ENCODE peak calls at places on chromosomes 7 and 10, in four cellular contexts. H is activated naive CD4-positive, alpha-beta T cell; G is HS-27A; B is glomerular endothelial cell. O is an unnamed sample.

GRCh38 chr10:83765711-83766110 is 373.6 kb upstream of the GHITM start:
- DNase-seq in G (no peak), B (no peak), H (no peak), O (no peak)

GRCh38 chr7:28107960-28108359 is 72.6 kb downstream of the JAZF1 start:
- DNase-seq in G (peak), H (no peak), B (no peak), O (no peak)

GRCh38 chr7:39085590-39086049 is 107.9 kb downstream of the POU6F2 start:
- DNase-seq in H (no peak), B (no peak), G (no peak), O (no peak)

GRCh38 chr7:101690061-101690460 is 61.0 kb upstream of the MYL10 start:
- DNase-seq in G (no peak), H (no peak), B (no peak), O (no peak)

GRCh38 chr10:15058689-15059088 is 14.9 kb downstream of the OLAH start:
- DNase-seq in B (no peak), H (no peak), G (no peak), O (no peak)

GRCh38 chr10:6737080-6737641 is 157.1 kb upstream of the PRKCQ start:
- DNase-seq in H (no peak), G (no peak), B (no peak), O (no peak)

GRCh38 chr10:102384053-102384452 is 11.5 kb upstream of the NFKB2 start:
- DNase-seq in G (no peak), H (no peak), B (no peak), O (no peak)

GRCh38 chr7:103929808-103930415 is 59.5 kb downstream of the RELN start:
- DNase-seq in H (no peak), B (no peak), G (no peak), O (no peak)

GRCh38 chr7:157617401-157617800 is 280.6 kb downstream of the DNAJB6 start:
- DNase-seq in G (no peak), H (no peak), B (no peak), O (no peak)

GRCh38 chr7:33805630-33806233 is 99.6 kb upstream of the BMPER start:
- DNase-seq in H (no peak), G (no peak), B (no peak), O (no peak)

GRCh38 chr10:89129850-89130396 is 77.2 kb downstream of the CH25H start:
- DNase-seq in G (no peak), B (no peak), H (no peak), O (no peak)

GRCh38 chr10:120962386-120963052 is 111.4 kb downstream of the WDR11 start:
- DNase-seq in G (no peak), H (no peak), B (no peak), O (no peak)

GRCh38 chr7:103141753-103142404 is 7.0 kb downstream of the NAPEPLD start:
- DNase-seq in B (no peak), H (no peak), G (no peak), O (no peak)

GRCh38 chr10:32577448-32577847 is 131.5 kb downstream of the CCDC7 start:
- DNase-seq in H (no peak), G (no peak), B (no peak), O (no peak)

GRCh38 chr7:151083071-151083823 is at the start of gene TMUB1:
- DNase-seq in H (peak), G (no peak), B (no peak), O (peak)

GRCh38 chr10:11331706-11332105 is 279.7 kb downstream of the USP6NL start:
- DNase-seq in G (no peak), B (no peak), H (no peak), O (no peak)

GRCh38 chr10:107280293-107280692 is 115.8 kb upstream of the SORCS1 start:
- DNase-seq in G (no peak), B (no peak), H (no peak), O (no peak)

GRCh38 chr10:103175580-103176285 is 17.3 kb downstream of the NT5C2 start:
- DNase-seq in H (no peak), B (no peak), G (no peak), O (no peak)

O was measured in D721Med.